ENCODE peak calls at places on chromosomes 2 and 18, in seven cellular contexts. T is H9, Q is neuronal stem cell, Z is mesendoderm, N is IMR-90, Y is H1, U is mesenchymal stem cell. R is an unnamed sample.

GRCh38 chr2:145721681-145722080 is 1201.8 kb upstream of the ZEB2 start:
- DNase-seq in Q (no peak), N (no peak), T (no peak), Y (no peak), U (no peak), Z (no peak), R (no peak)

GRCh38 chr2:238914648-238915015 is 66.7 kb downstream of the TWIST2 start:
- DNase-seq in Z (no peak), Y (no peak), Q (no peak), U (peak; percentile 24), N (peak; percentile 76), T (no peak), R (no peak)

GRCh38 chr2:129927696-129928095 is 51.8 kb upstream of the RAB6C start:
- DNase-seq in Q (no peak), Z (no peak), Y (no peak), T (no peak), N (no peak), U (no peak), R (no peak)

GRCh38 chr18:217532-218334 is 50.1 kb downstream of the THOC1 start:
- DNase-seq in Q (no peak), N (no peak), Y (no peak), Z (no peak), U (no peak), T (no peak), R (no peak)

GRCh38 chr2:146363731-146364130 is 1481.1 kb upstream of the ACVR2A start:
- DNase-seq in T (no peak), Z (no peak), Y (no peak), U (peak; percentile 17), N (peak; percentile 38), Q (no peak), R (no peak)

GRCh38 chr18:7677424-7677823 is 110.3 kb downstream of the PTPRM start:
- DNase-seq in N (no peak), Q (no peak), U (no peak), Y (no peak), T (no peak), Z (no peak), R (no peak)

GRCh38 chr2:69693472-69694450 is 48.2 kb upstream of the ANXA4 start:
- DNase-seq in Y (no peak), Q (no peak), N (no peak), U (no peak), T (no peak), Z (no peak), R (no peak)

GRCh38 chr18:23071285-23071684 is 64.0 kb upstream of the CABLES1 start:
- DNase-seq in U (no peak), Z (no peak), N (peak; percentile 72), Y (no peak), T (no peak), Q (no peak), R (no peak)

GRCh38 chr2:6940820-6941219 is 23.6 kb downstream of the RNF144A start:
- DNase-seq in Q (no peak), Z (peak; percentile 57), N (no peak), Y (no peak), U (no peak), T (no peak), R (no peak)

GRCh38 chr2:50783116-50783515 is 248.8 kb downstream of the NRXN1 start:
- DNase-seq in Y (no peak), N (no peak), Z (no peak), T (no peak), U (no peak), Q (no peak), R (no peak)
- H3K23ac ChIP-seq in Y (no peak overlapping the region), N (no peak overlapping the region), Z (no peak overlapping the region), T (no peak overlapping the region), U (no peak overlapping the region), Q (no peak overlapping the region), R (no peak overlapping the region)

DNA sequence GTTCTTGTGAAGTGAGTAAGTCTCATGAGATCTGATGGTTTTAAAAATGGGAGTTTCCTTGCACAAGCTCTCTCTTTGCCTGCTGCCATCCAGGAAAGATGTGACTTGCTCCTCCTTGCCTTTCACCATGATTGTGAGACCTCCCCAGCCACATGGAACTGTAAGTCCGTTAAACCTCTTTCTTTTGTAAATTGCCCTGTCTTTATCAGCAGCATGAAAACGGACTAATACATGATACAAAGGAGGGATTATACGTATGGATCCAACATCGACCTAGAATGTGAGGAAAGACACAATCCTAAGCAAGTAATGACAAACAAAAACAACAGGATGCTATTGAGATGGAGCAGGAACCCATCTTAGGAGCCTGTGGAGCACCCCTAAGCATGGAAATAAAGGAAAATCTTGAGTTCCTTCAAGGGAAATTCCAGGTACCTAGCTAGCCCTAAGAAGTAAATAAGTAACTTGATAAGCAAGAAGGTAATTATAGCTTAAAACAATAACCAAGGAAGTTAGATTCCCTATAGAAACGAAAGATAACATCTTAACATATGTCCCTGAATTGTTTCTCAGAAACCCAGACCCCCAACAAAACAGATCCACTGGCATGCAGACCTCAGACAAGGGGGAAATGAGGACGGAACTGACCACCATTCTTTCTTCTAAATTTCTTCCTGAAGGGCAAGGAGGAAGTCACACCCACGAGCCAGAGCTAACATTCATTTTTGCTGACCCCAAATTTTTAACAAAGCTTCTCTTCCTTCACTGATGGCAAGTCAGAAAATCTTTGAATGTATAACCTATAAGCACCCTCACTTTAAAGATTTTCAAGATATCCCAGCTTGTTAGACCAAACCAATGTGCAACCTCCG is 1.4 kb upstream of the TNFRSF11A start:
- DNase-seq in Q (no peak), Y (no peak), U (no peak), T (no peak), N (no peak), Z (peak; percentile 25), R (no peak)
- H3K4me2 ChIP-seq in Q (no peak overlapping the region), Y (peak overlapping the region; percentile 82), U (no peak overlapping the region), T (peak overlapping the region; percentile 67), N (no peak overlapping the region), Z (no peak overlapping the region), R (no peak overlapping the region)

GRCh38 chr18:58952303-58952702 is 87.6 kb downstream of the ZNF532 start:
- DNase-seq in U (no peak), Y (no peak), Q (no peak), Z (no peak), T (no peak), N (no peak), R (no peak)

GRCh38 chr18:58953627-58954026 is 89.0 kb downstream of the ZNF532 start:
- DNase-seq in Z (no peak), Q (no peak), N (no peak), U (peak; percentile 38), Y (no peak), T (no peak), R (no peak)

GRCh38 chr18:58954986-58955385 is 90.3 kb downstream of the ZNF532 start:
- DNase-seq in Q (no peak), T (no peak), Z (no peak), Y (no peak), N (no peak), U (no peak), R (no peak)

GRCh38 chr18:58955738-58956137 is 91.1 kb downstream of the ZNF532 start:
- DNase-seq in U (no peak), Z (no peak), Y (no peak), T (no peak), N (no peak), Q (no peak), R (no peak)

GRCh38 chr18:58952871-58953270 is 88.2 kb downstream of the ZNF532 start:
- DNase-seq in Y (no peak), T (no peak), Q (no peak), Z (peak; percentile 71), N (no peak), U (no peak), R (no peak)
- H3K23ac ChIP-seq in Y (no peak overlapping the region), T (no peak overlapping the region), Q (no peak overlapping the region), Z (no peak overlapping the region), N (no peak overlapping the region), U (no peak overlapping the region), R (no peak overlapping the region)

GRCh38 chr2:85747441-85747840 is 6.3 kb upstream of the ATOH8 start:
- DNase-seq in U (no peak), Q (no peak), T (no peak), Y (no peak), Z (no peak), N (no peak), R (no peak)
- H3K4me2 ChIP-seq in U (no peak overlapping the region), Q (no peak overlapping the region), T (no peak overlapping the region), Y (no peak overlapping the region), Z (no peak overlapping the region), N (no peak overlapping the region), R (no peak overlapping the region)

DNA sequence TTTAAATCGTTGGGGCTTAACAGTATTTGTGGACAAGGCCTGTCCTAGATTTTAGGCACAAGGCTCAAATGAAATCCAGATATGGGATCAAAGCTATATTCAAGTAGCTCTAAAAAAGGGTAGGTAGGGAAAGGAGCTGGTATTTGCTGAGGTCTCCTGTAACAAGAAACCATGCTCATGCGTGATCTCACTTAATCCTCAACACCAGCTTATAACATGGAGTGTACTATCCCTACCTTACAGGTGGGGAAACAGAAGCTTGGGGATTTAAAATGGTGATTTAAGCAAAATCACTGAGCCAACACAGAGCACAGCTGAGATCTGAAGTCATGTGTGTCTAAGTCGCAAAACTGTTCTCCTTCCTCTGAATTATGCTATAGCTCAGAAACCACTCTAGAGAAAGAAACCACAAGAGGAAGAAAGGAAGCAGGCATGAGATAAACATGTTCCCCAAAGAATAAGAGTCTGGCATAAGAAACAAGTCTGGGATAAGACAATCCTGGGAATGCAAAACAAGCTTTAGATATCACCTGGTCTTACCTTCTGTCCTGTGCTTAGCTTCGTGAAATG is 43.1 kb downstream of the CYRIA start:
- DNase-seq in U (peak; percentile 76), T (no peak), Y (no peak), Z (no peak), N (peak; percentile 20), Q (no peak), R (no peak)
- H3K23ac ChIP-seq in U (no peak overlapping the region), T (no peak overlapping the region), Y (no peak overlapping the region), Z (no peak overlapping the region), N (peak overlapping the region; percentile 32), Q (no peak overlapping the region), R (no peak overlapping the region)

GRCh38 chr2:101274142-101274541 is 21.5 kb downstream of the CNOT11 start:
- DNase-seq in U (no peak), Y (no peak), T (no peak), N (no peak), Z (no peak), Q (no peak), R (no peak)

GRCh38 chr2:101277111-101277510 is 24.4 kb downstream of the CNOT11 start:
- DNase-seq in Z (peak; percentile 38), Y (no peak), N (peak; percentile 49), Q (no peak), T (no peak), U (no peak), R (no peak)

GRCh38 chr2:101281482-101281881 is 27.0 kb downstream of the RNF149 start:
- DNase-seq in Z (no peak), N (no peak), Q (no peak), U (no peak), T (no peak), Y (no peak), R (no peak)

GRCh38 chr2:101282980-101283379 is 25.5 kb downstream of the RNF149 start:
- DNase-seq in T (no peak), Y (no peak), Q (no peak), N (no peak), U (no peak), Z (no peak), R (no peak)

GRCh38 chr2:101278925-101279324 is 26.2 kb downstream of the CNOT11 start:
- DNase-seq in Y (no peak), Z (no peak), U (no peak), Q (no peak), N (no peak), T (no peak), R (no peak)
- H3K4me2 ChIP-seq in Y (no peak overlapping the region), Z (no peak overlapping the region), U (no peak overlapping the region), Q (no peak overlapping the region), N (no peak overlapping the region), T (no peak overlapping the region), R (no peak overlapping the region)

R was measured in trophoblast cell.